ENCODE peak calls at places on chromosomes 12 and 14, in four cellular contexts. D is hepatocyte; S is vagina; U is CD8-positive, alpha-beta T cell. H is an unnamed sample. For H3K27me3, the result is how much of the 10 kb centered on the place peaks cover.

GRCh38 chr12:40063424-40063823 is 42.5 kb downstream of the SLC2A13 start:
- DNase-seq in U (no peak), S (no peak), D (no peak), H (no peak)

GRCh38 chr14:77128414-77128891 is 13.1 kb downstream of the ZDHHC22 start:
- DNase-seq in U (no peak), S (no peak), D (no peak), H (no peak)

GRCh38 chr12:44852483-44852882 is 23.6 kb downstream of the NELL2 start:
- DNase-seq in S (no peak), D (no peak), U (no peak), H (no peak)

GRCh38 chr12:49777800-49778748 is 36.7 kb downstream of the TMBIM6 start:
- DNase-seq in U (peak), D (peak), S (no peak), H (no peak)

GRCh38 chr12:25997401-25997973 is 39.0 kb downstream of the RASSF8 start:
- DNase-seq in U (no peak), S (no peak), D (no peak), H (no peak)

GRCh38 chr12:94795520-94795919 is 145.2 kb upstream of the TMCC3 start:
- DNase-seq in D (peak), S (no peak), U (no peak), H (no peak)

GRCh38 chr14:37746140-37746832 is 150.9 kb downstream of the TTC6 start:
- DNase-seq in S (no peak), D (no peak), U (no peak), H (no peak)

GRCh38 chr12:110104188-110104969 is 19.8 kb upstream of the IFT81 start:
- DNase-seq in D (peak), U (no peak), S (no peak), H (no peak)

GRCh38 chr14:38044710-38045109 is 163.0 kb upstream of the SSTR1 start:
- DNase-seq in D (no peak), U (no peak), S (no peak), H (no peak)

GRCh38 chr12:111394480-111394879 is 11.2 kb upstream of the SH2B3 start:
- DNase-seq in U (no peak), D (no peak), S (no peak), H (no peak)

GRCh38 chr14:38137005-38137404 is 70.7 kb upstream of the SSTR1 start:
- DNase-seq in S (no peak), D (no peak), U (no peak), H (no peak)

GRCh38 chr12:94783862-94784261 is 133.5 kb upstream of the TMCC3 start:
- DNase-seq in S (no peak), D (no peak), U (no peak), H (no peak)

GRCh38 chr14:72677664-72678063 is 216.2 kb downstream of the DPF3 start:
- DNase-seq in S (no peak), U (no peak), D (no peak), H (no peak)

GRCh38 chr14:61065671-61066070 is 84.6 kb downstream of the SLC38A6 start:
- DNase-seq in D (no peak), S (no peak), U (no peak), H (no peak)

GRCh38 chr12:111570090-111570961 is 28.8 kb downstream of the ATXN2 start:
- DNase-seq in D (peak), U (no peak), S (no peak), H (no peak)

GRCh38 chr12:27780612-27781408 is 774 bp upstream of the MANSC4 start:
- DNase-seq in D (peak), S (no peak), U (peak), H (peak)

GRCh38 chr14:81221579-81222102 is 882 bp upstream of the GTF2A1 start:
- DNase-seq in U (no peak), S (no peak), D (peak), H (no peak)

GRCh38 chr12:76706099-76706498 is 57.8 kb upstream of the ZDHHC17 start:
- DNase-seq in D (no peak), S (no peak), U (no peak), H (no peak)

GRCh38 chr12:77031745-77032144 is 33.6 kb downstream of the E2F7 start:
- DNase-seq in U (no peak), S (no peak), D (no peak), H (no peak)

GRCh38 chr14:101463566-101464171 is 97.6 kb upstream of the DIO3 start:
- DNase-seq in D (no peak), U (no peak), S (peak), H (no peak)

GRCh38 chr12:2051700-2052625 is 824 bp upstream of the CACNA1C start:
- DNase-seq in D (peak), U (no peak), S (no peak), H (no peak)

DNA sequence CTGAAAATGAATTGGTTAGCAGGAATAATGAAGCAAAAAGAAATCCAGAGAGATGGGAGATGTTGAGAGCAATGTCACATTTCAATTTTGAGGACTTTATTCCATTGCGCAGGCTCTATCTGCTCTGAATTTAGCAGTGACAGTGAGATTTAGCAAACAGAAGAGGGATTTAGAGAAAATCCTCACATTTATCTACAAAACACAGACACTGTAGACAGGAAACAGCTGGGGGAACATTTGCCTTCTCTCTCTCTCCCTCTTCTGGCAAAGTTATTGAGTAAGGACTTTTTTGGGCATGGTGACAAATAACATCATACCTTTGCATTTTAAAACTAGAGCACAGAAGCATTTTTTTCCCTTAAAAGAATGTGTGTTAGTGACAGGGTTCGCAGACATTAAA is at the start of gene IGF1:
- DNase-seq in S (no peak), U (no peak), D (peak), H (no peak)
- TF ChIP-seq CTCF in S (no peak), U (no peak), D (peak), H (no peak)

GRCh38 chr12:53965251-53966069 is 7.5 kb upstream of the HOXC11 start:
- DNase-seq in D (peak), U (no peak), S (no peak), H (no peak)

GRCh38 chr12:53966070-53966384 is 6.9 kb upstream of the HOXC11 start:
- DNase-seq in S (no peak), D (no peak), U (no peak), H (no peak)

GRCh38 chr12:53967451-53968059 is 5.4 kb upstream of the HOXC11 start:
- DNase-seq in S (no peak), U (no peak), D (no peak), H (no peak)

GRCh38 chr12:53968214-53969127 is 4.5 kb upstream of the HOXC11 start:
- DNase-seq in U (no peak), D (no peak), S (no peak), H (no peak)

DNA sequence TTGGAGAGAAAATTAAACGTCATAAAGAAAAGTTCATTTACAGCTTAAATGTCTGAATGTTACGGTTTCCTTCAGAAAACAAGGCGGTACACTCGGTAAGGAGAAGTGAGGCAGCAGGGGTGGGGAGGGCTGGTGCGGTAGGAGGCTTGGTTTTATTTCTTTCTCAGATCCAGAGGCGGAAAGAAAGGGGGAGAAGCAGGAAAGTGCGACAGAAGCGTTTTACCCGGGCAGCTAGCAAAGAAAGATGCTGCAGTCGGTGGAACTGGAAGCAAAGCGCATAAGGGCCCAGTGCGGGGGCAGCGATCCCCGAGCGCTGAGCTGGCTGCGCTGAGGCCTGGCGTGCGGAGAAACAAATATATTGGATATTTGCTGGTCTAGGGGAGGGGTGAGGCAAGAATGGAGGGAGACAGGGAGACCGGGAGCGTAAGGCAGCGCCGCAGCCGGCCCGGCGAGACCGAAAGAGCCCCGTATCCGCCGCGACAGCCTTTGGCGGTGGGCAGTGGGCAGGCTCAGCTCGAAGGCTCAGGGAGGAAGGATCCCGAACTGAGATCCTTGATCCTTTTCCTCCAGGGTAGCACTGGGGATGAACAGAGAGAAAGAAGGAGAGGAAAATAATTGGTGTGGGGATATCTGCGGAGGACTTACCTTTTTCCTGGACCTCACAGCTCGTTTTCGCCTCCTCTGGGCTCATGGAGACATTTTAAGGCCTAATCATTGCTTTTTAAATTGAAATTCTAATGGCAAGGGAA is 6.4 kb upstream of the HOXC11 start:
- DNase-seq in U (no peak), S (no peak), D (no peak), H (no peak)
- H3K27me3 ChIP-seq in U (half or more), S (under half), D (half or more), H (half or more)

GRCh38 chr12:17528394-17528793 is 561.6 kb downstream of the RERGL start:
- DNase-seq in S (no peak), U (no peak), D (no peak), H (no peak)
- TF ChIP-seq CTCF in S (no peak), U (no peak), D (no peak), H (no peak)

GRCh38 chr12:54030889-54031860 is 1.7 kb upstream of the HOXC5 start:
- DNase-seq in U (no peak), S (no peak), D (peak), H (no peak)
- H3K27me3 ChIP-seq in U (half or more), S (under half), D (half or more), H (half or more)

DNA sequence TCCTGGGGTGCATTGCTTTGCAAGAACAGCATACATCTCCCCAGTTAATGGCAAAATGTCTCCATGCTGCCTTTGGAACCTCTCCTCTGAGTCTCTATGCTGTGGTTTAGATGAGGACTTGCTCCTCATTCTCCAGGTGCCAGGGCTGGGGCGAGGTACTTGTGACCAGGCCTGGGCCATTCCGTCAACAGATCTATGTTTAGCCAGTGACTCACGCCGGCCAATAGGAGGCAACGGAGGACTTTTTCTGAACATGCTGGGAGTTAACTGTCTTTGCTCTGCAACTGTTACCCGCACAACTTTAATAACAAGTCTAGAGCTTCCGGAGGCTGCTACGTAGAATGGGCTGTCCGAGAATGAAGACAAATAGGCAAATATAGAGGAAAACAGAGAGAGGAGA is 214.2 kb downstream of the GLT1D1 start:
- DNase-seq in D (peak), S (no peak), U (no peak), H (no peak)
- TF ChIP-seq CTCF in D (peak), S (no peak), U (no peak), H (no peak)

GRCh38 chr14:62670526-62670925 is 374.7 kb downstream of the KCNH5 start:
- DNase-seq in S (no peak), D (no peak), U (no peak), H (no peak)
- H3K27me3 ChIP-seq in S (under half), D (under half), U (under half), H (under half)